ENCODE peak calls at places on chromosome 11, in five cellular contexts. N, H, R, M and W are unnamed samples.

GRCh38 chr11:45385844-45386243 is 99.7 kb upstream of the SYT13 start:
- DNase-seq in M (no peak), R (no peak), N (no peak), H (no peak), W (no peak)

GRCh38 chr11:106161775-106162174 is 84.3 kb downstream of the AASDHPPT start:
- DNase-seq in R (no peak), H (no peak), N (no peak), M (no peak), W (no peak)

GRCh38 chr11:37504066-37504611 is 906.1 kb upstream of the RAG2 start:
- DNase-seq in R (no peak), N (peak; percentile 90), H (peak; percentile 55), M (no peak), W (peak; percentile 83)

GRCh38 chr11:129734654-129735053 is 81.0 kb upstream of the TMEM45B start:
- DNase-seq in R (no peak), M (no peak), H (no peak), N (no peak), W (no peak)

GRCh38 chr11:35523351-35523768 is 2.1 kb downstream of the PAMR1 start:
- DNase-seq in M (no peak), N (peak; percentile 6), R (no peak), H (no peak), W (no peak)

GRCh38 chr11:74612877-74613276 is 20.5 kb downstream of the POLD3 start:
- DNase-seq in H (peak; percentile 3), N (no peak), M (no peak), R (no peak), W (no peak)

GRCh38 chr11:5280582-5281102 is 10.9 kb upstream of the HBE1 start:
- DNase-seq in H (peak; percentile 99), N (peak; percentile 99), R (no peak), M (no peak), W (peak; percentile 98)

GRCh38 chr11:34671946-34672345 is 51.1 kb downstream of the EHF start:
- DNase-seq in R (no peak), H (no peak), N (no peak), M (no peak), W (no peak)

GRCh38 chr11:32751381-32751780 is 43.1 kb downstream of the CCDC73 start:
- DNase-seq in M (no peak), H (no peak), N (no peak), R (no peak), W (no peak)
- TF ChIP-seq CTCF in M (no peak), H (no peak), N (no peak), R (no peak), W (no peak)

GRCh38 chr11:94815705-94816344 is 47.7 kb downstream of the AMOTL1 start:
- DNase-seq in H (no peak), N (peak; percentile 48), R (no peak), M (no peak), W (no peak)
- H3K4me3 ChIP-seq in H (no peak overlapping the region), N (no peak overlapping the region), R (no peak overlapping the region), M (no peak overlapping the region), W (no peak overlapping the region)

GRCh38 chr11:30653606-30654005 is 67.5 kb upstream of the MPPED2 start:
- DNase-seq in N (no peak), R (no peak), M (no peak), H (no peak), W (no peak)
- TF ChIP-seq CTCF in N (no peak), R (no peak), M (no peak), H (no peak), W (no peak)

DNA sequence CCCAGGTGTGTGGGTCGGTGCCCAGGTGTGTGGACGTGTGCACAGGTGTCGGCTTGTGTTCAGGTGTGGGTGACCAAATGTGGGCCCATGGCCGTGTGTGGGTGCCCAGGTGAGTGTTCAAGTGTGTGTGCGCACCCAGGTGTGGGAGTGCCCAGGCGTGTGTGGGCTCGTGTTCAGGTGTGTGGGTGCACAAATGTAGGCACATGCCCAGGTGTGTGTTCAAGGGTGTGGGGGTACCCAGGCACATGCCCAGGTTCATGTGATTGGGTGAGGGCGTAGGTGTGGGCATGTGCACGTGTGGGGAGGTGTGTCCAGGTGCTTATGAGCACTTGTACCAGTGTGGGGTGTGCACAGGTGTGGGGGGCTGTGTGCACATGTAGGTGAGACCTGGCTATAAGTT is 42.8 kb downstream of the MOB2 start:
- DNase-seq in R (no peak), M (no peak), H (no peak), N (no peak), W (no peak)
- H3K4me3 ChIP-seq in R (no peak overlapping the region), M (no peak overlapping the region), H (no peak overlapping the region), N (no peak overlapping the region), W (no peak overlapping the region)

GRCh38 chr11:6301096-6301495 is 19.2 kb downstream of the CAVIN3 start:
- DNase-seq in R (no peak), N (no peak), M (no peak), H (no peak), W (no peak)

GRCh38 chr11:6297831-6298230 is 22.5 kb downstream of the CAVIN3 start:
- DNase-seq in M (no peak), N (no peak), R (no peak), H (no peak), W (no peak)

GRCh38 chr11:6300325-6300724 is 20.0 kb downstream of the CAVIN3 start:
- DNase-seq in M (no peak), R (no peak), H (no peak), N (no peak), W (no peak)

GRCh38 chr11:6303657-6304056 is 16.6 kb downstream of the CAVIN3 start:
- DNase-seq in N (no peak), H (no peak), R (no peak), M (no peak), W (no peak)

DNA sequence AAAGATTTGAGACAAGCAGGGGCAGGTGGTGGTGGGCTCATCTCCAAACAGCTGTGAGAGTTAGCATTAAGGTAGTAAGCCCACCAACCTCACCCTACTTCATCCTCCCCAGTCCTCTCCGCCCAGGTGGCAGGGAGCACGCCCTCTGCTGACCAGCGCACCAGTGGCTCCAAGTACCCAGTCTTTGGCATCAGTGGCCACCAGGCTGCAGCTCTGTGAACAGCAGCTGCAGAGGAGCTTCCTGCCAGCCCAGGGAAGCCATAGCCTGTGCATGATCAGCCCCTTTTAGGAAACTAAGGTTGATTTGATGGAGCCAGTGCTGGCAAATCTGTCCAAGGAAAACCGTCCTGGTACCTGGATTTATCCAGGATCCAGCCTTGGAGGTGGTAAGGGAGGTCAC is 21.7 kb downstream of the CAVIN3 start:
- DNase-seq in N (no peak), M (no peak), H (no peak), R (peak; percentile 65), W (peak; percentile 44)
- TF ChIP-seq CTCF in N (peak; percentile 57), M (no peak), H (peak; percentile 53), R (peak; percentile 43), W (peak; percentile 76)

GRCh38 chr11:78045851-78046485 is 17.7 kb upstream of the THRSP start:
- DNase-seq in N (peak; percentile 68), M (no peak), R (peak; percentile 90), H (no peak), W (peak; percentile 67)
- H3K4me3 ChIP-seq in N (peak overlapping the region; percentile 36), M (peak overlapping the region; percentile 70), R (peak overlapping the region; percentile 50), H (peak overlapping the region; percentile 60), W (peak overlapping the region; percentile 46)

DNA sequence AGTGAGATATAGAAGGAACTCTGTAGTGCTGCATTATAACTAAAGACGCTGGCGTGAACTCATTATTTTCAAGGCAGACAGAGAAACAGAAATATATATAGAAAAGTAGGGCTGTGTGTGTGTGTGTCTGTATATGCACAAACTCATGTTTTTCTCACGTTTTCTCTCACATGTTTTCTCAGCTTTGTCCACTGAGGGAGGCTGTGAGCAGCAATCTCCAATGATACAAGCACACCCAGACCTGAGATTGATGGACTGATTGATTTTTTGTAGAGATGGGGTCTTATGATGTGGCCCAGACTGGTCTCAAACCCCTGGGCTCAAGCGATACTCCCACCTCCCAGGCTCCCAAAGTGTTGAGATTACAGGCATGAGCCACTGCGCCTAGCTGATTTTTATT is 122.5 kb downstream of the SERGEF start:
- DNase-seq in M (no peak), R (no peak), N (no peak), H (no peak), W (peak; percentile 7)
- TF ChIP-seq CTCF in M (no peak), R (no peak), N (peak; percentile 16), H (peak; percentile 40), W (peak; percentile 34)

GRCh38 chr11:121368504-121368903 is 75.9 kb downstream of the SC5D start:
- DNase-seq in M (no peak), N (no peak), H (no peak), R (no peak), W (no peak)

GRCh38 chr11:121366970-121367369 is 74.4 kb downstream of the SC5D start:
- DNase-seq in M (no peak), H (no peak), R (no peak), N (no peak), W (no peak)

GRCh38 chr11:121366038-121366437 is 73.5 kb downstream of the SC5D start:
- DNase-seq in H (no peak), R (no peak), M (no peak), N (no peak), W (no peak)

GRCh38 chr11:121369366-121369765 is 76.8 kb downstream of the SC5D start:
- DNase-seq in R (no peak), H (no peak), N (no peak), M (no peak), W (no peak)

GRCh38 chr11:121367434-121367833 is 74.9 kb downstream of the SC5D start:
- DNase-seq in N (peak; percentile 56), R (no peak), H (no peak), M (no peak), W (peak; percentile 8)
- H3K4me3 ChIP-seq in N (no peak overlapping the region), R (no peak overlapping the region), H (no peak overlapping the region), M (peak overlapping the region; percentile 42), W (no peak overlapping the region)

GRCh38 chr11:111297696-111298095 is 650 bp upstream of the POU2AF3 start:
- DNase-seq in R (no peak), H (no peak), N (no peak), M (no peak), W (no peak)

GRCh38 chr11:111300569-111300968 is 2.2 kb downstream of the POU2AF3 start:
- DNase-seq in R (no peak), M (no peak), N (no peak), H (no peak), W (no peak)

GRCh38 chr11:111298466-111299110 is at the start of gene POU2AF3:
- DNase-seq in N (peak; percentile 6), M (no peak), H (no peak), R (no peak), W (no peak)

GRCh38 chr11:111301004-111301839 is 2.9 kb downstream of the POU2AF3 start:
- DNase-seq in R (no peak), H (no peak), N (no peak), M (no peak), W (no peak)

DNA sequence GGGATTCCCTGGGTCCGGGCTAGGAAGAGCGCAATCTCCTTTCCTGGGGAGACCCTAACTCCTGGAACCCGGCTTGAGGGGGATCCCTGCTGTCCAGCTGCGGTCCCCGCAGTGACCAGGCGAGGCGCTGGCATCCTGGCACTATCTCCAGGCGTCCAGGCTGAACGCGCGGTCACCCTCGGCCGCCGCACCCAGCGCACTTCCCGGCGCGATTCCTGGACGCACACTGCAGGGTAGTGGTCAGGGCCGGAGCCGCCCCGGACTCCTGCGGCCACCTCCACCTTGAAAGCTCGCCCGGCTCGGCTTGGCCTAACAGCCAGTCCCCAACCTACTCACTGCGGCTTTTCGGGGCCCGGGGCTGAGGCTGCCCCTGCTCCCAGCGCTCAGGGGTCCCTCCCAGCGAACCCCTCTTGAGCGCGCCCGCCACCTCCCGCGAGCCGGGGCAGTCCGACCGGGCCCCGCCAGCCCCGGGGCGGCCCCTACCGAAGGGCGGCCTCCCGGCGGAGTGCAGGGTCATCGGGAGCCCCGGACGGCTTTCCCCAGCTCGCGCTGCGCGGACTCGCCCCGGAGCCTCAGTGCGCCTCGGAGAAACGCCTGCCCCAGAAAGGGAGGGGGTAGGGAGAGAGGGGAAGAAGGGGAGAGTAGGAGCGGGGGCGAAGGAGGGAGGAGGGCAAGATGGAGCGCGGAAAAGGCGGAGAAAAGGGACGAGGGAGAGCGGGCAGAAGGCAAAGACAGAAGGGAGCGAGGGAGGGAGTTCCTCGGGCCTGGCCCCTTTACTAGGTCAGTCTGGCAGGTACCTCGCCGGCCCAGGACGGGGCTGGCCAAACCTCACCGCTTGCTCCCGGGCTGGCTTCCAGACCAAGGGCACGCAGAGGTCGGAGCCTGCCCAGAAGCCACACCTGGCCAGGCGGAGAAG is 1.0 kb downstream of the POU2AF3 start:
- DNase-seq in H (no peak), M (no peak), R (peak; percentile 88), N (peak; percentile 25), W (peak; percentile 19)
- TF ChIP-seq CTCF in H (peak; percentile 56), M (peak; percentile 34), R (peak; percentile 61), N (peak; percentile 64), W (peak; percentile 41)